ENCODE peak calls at places on chromosomes 5 and 9, in eight cellular contexts. H is T follicular helper cell; M is stimulated activated naive CD8-positive, alpha-beta T cell treated with anti-CD3 and anti-CD28 coated beads, Interleukin-15, Interleukin-2, amounts not matched to agents 100 U/mL and 50 U/mL, for 24 hours; F is activated T-helper 1 cell treated with anti-CD3 and anti-CD28 coated beads, Interleukin-2, amount 50 U/mL, for 16 hours; D is Jurkat, Clone E6-1; Q is AG04450; U is SJSA1; P is stimulated activated CD8-positive, alpha-beta memory T cell treated with anti-CD3 and anti-CD28 coated beads, Interleukin-15, amount 100 ng/mL, for 4 hours. L is an unnamed sample.

GRCh38 chr5:80035839-80036238 is 691 bp downstream of the THBS4 start:
- DNase-seq in D (no peak), P (no peak), F (no peak), U (no peak), M (no peak), Q (no peak), H (no peak), L (no peak)

GRCh38 chr9:35844628-35845301 is 15.7 kb downstream of the TMEM8B start:
- DNase-seq in M (no peak), U (peak; percentile 48), F (no peak), Q (peak; percentile 77), D (peak; percentile 67), P (no peak), H (peak; percentile 33), L (peak; percentile 80)

GRCh38 chr5:90421136-90421535 is 11.6 kb upstream of the CETN3 start:
- DNase-seq in M (no peak), D (no peak), U (no peak), F (no peak), Q (no peak), H (no peak), P (no peak), L (no peak)

GRCh38 chr5:15702102-15702501 is 202.1 kb downstream of the FBXL7 start:
- DNase-seq in M (no peak), H (no peak), F (no peak), D (no peak), Q (no peak), U (no peak), P (no peak), L (peak; percentile 47)

GRCh38 chr5:126384985-126385384 is 38.2 kb upstream of the GRAMD2B start:
- DNase-seq in U (peak; percentile 82), D (no peak), M (no peak), P (no peak), H (no peak), Q (no peak), F (no peak), L (peak; percentile 59)

GRCh38 chr9:100700689-100701318 is 122.9 kb downstream of the CAVIN4 start:
- DNase-seq in P (no peak), Q (no peak), H (no peak), F (no peak), M (peak; percentile 5), U (peak; percentile 8), D (peak; percentile 40), L (peak; percentile 4)

GRCh38 chr9:21854594-21854993 is 52.2 kb downstream of the MTAP start:
- DNase-seq in M (no peak), D (no peak), F (no peak), U (no peak), P (no peak), H (no peak), Q (peak; percentile 39), L (peak; percentile 77)

GRCh38 chr5:132746592-132747063 is 598 bp upstream of the CCNI2 start:
- DNase-seq in D (no peak), F (no peak), M (peak; percentile 64), Q (no peak), H (peak; percentile 31), P (no peak), U (no peak), L (peak; percentile 16)

GRCh38 chr5:172370648-172371248 is 83.6 kb downstream of the SH3PXD2B start:
- DNase-seq in Q (peak; percentile 33), H (no peak), P (no peak), M (peak; percentile 66), D (peak; percentile 33), U (no peak), F (no peak), L (peak; percentile 72)

GRCh38 chr9:69675563-69675962 is 3.4 kb upstream of the APBA1 start:
- DNase-seq in U (no peak), P (no peak), Q (no peak), M (no peak), F (no peak), D (no peak), H (no peak), L (no peak)

GRCh38 chr5:173866249-173867172 is 21.6 kb upstream of the CPEB4 start:
- DNase-seq in D (no peak), F (no peak), P (no peak), M (no peak), U (no peak), Q (no peak), H (no peak), L (no peak)

GRCh38 chr9:131738293-131738692 is 1.6 kb downstream of the RAPGEF1 start:
- DNase-seq in D (no peak), H (no peak), Q (no peak), M (no peak), P (no peak), F (no peak), U (no peak), L (no peak)

GRCh38 chr9:79193506-79194223 is 378.1 kb upstream of the TLE4 start:
- DNase-seq in D (no peak), H (no peak), P (no peak), Q (no peak), M (no peak), U (no peak), F (no peak), L (no peak)

GRCh38 chr5:142860291-142860690 is 90.1 kb downstream of the ARHGAP26 start:
- DNase-seq in M (no peak), Q (no peak), D (no peak), F (no peak), U (no peak), P (no peak), H (no peak), L (no peak)

GRCh38 chr5:150774145-150774544 is 4.4 kb upstream of the SMIM3 start:
- DNase-seq in Q (no peak), P (no peak), H (no peak), F (no peak), M (no peak), U (peak; percentile 59), D (no peak), L (peak; percentile 86)

GRCh38 chr9:107358867-107359440 is 75.9 kb downstream of the RAD23B start:
- DNase-seq in M (no peak), H (no peak), D (no peak), U (no peak), Q (no peak), P (no peak), F (no peak), L (no peak)

GRCh38 chr9:107734231-107735014 is 244.9 kb upstream of the KLF4 start:
- DNase-seq in Q (peak; percentile 80), U (no peak), H (no peak), M (no peak), D (no peak), P (no peak), F (no peak), L (peak; percentile 96)

GRCh38 chr9:96453625-96454024 is 3.7 kb downstream of the HABP4 start:
- DNase-seq in H (no peak), U (no peak), M (no peak), F (no peak), Q (no peak), P (no peak), D (no peak), L (no peak)